ENCODE peak calls at places on chromosomes 2 and 18, in six cellular contexts. One of them, this sample, is unnamed.

GRCh38 chr2:130890941-130891669 is 54.4 kb downstream of the ARHGEF4 start:
- DNase-seq in activated CD4-positive, alpha-beta T cell treated with anti-CD3 and anti-CD28 coated beads for 48 hours: no peak
- DNase-seq in DMS153: no peak
- DNase-seq in NCI-H1105: no peak
- DNase-seq in T-helper 2 cell: no peak
- DNase-seq in NB4: no peak
- DNase-seq in this sample: no peak

GRCh38 chr2:212147921-212148513 is 390.6 kb downstream of the ERBB4 start:
- DNase-seq in activated CD4-positive, alpha-beta T cell treated with anti-CD3 and anti-CD28 coated beads for 48 hours: no peak
- DNase-seq in DMS153: no peak
- DNase-seq in NCI-H1105: no peak
- DNase-seq in T-helper 2 cell: no peak
- DNase-seq in NB4: no peak
- DNase-seq in this sample: peak

GRCh38 chr2:102100371-102101096 is 42.0 kb upstream of the IL1R1 start:
- DNase-seq in activated CD4-positive, alpha-beta T cell treated with anti-CD3 and anti-CD28 coated beads for 48 hours: peak
- DNase-seq in DMS153: no peak
- DNase-seq in NCI-H1105: no peak
- DNase-seq in T-helper 2 cell: no peak
- DNase-seq in NB4: no peak
- DNase-seq in this sample: no peak

GRCh38 chr2:163338270-163338669 is 397.5 kb downstream of the FIGN start:
- DNase-seq in activated CD4-positive, alpha-beta T cell treated with anti-CD3 and anti-CD28 coated beads for 48 hours: no peak
- DNase-seq in DMS153: no peak
- DNase-seq in NCI-H1105: no peak
- DNase-seq in T-helper 2 cell: no peak
- DNase-seq in NB4: no peak
- DNase-seq in this sample: no peak

GRCh38 chr18:14943967-14944636 is 196.1 kb downstream of the ANKRD30B start:
- DNase-seq in activated CD4-positive, alpha-beta T cell treated with anti-CD3 and anti-CD28 coated beads for 48 hours: peak
- DNase-seq in DMS153: no peak
- DNase-seq in NCI-H1105: no peak
- DNase-seq in T-helper 2 cell: no peak
- DNase-seq in NB4: no peak
- DNase-seq in this sample: no peak

GRCh38 chr2:9106338-9107167 is 100.1 kb upstream of the ASAP2 start:
- DNase-seq in activated CD4-positive, alpha-beta T cell treated with anti-CD3 and anti-CD28 coated beads for 48 hours: no peak
- DNase-seq in DMS153: peak
- DNase-seq in NCI-H1105: peak
- DNase-seq in T-helper 2 cell: no peak
- DNase-seq in NB4: no peak
- DNase-seq in this sample: no peak

GRCh38 chr2:43218550-43219382 is 7.6 kb downstream of the ZFP36L2 start:
- DNase-seq in activated CD4-positive, alpha-beta T cell treated with anti-CD3 and anti-CD28 coated beads for 48 hours: peak
- DNase-seq in DMS153: peak
- DNase-seq in NCI-H1105: no peak
- DNase-seq in T-helper 2 cell: peak
- DNase-seq in NB4: peak
- DNase-seq in this sample: peak

GRCh38 chr18:11224166-11224565 is 74.8 kb upstream of the PIEZO2 start:
- DNase-seq in activated CD4-positive, alpha-beta T cell treated with anti-CD3 and anti-CD28 coated beads for 48 hours: no peak
- DNase-seq in DMS153: no peak
- DNase-seq in NCI-H1105: no peak
- DNase-seq in T-helper 2 cell: no peak
- DNase-seq in NB4: no peak
- DNase-seq in this sample: no peak

GRCh38 chr2:127413782-127414743 is 4.2 kb upstream of the PROC start:
- DNase-seq in activated CD4-positive, alpha-beta T cell treated with anti-CD3 and anti-CD28 coated beads for 48 hours: no peak
- DNase-seq in DMS153: no peak
- DNase-seq in NCI-H1105: no peak
- DNase-seq in T-helper 2 cell: no peak
- DNase-seq in NB4: no peak
- DNase-seq in this sample: peak

GRCh38 chr2:27627963-27628766 is 647 bp downstream of the CCDC121 start:
- DNase-seq in activated CD4-positive, alpha-beta T cell treated with anti-CD3 and anti-CD28 coated beads for 48 hours: no peak
- DNase-seq in DMS153: no peak
- DNase-seq in NCI-H1105: no peak
- DNase-seq in T-helper 2 cell: no peak
- DNase-seq in NB4: peak
- DNase-seq in this sample: peak

GRCh38 chr2:237195396-237196119 is 109.9 kb downstream of the COPS8 start:
- DNase-seq in activated CD4-positive, alpha-beta T cell treated with anti-CD3 and anti-CD28 coated beads for 48 hours: no peak
- DNase-seq in DMS153: no peak
- DNase-seq in NCI-H1105: no peak
- DNase-seq in T-helper 2 cell: no peak
- DNase-seq in NB4: no peak
- DNase-seq in this sample: no peak

GRCh38 chr2:26954135-26954534 is 16.3 kb upstream of the MAPRE3 start:
- DNase-seq in activated CD4-positive, alpha-beta T cell treated with anti-CD3 and anti-CD28 coated beads for 48 hours: no peak
- DNase-seq in DMS153: no peak
- DNase-seq in NCI-H1105: no peak
- DNase-seq in T-helper 2 cell: no peak
- DNase-seq in NB4: no peak
- DNase-seq in this sample: no peak

GRCh38 chr2:183614797-183615429 is 490.7 kb downstream of the NUP35 start:
- DNase-seq in activated CD4-positive, alpha-beta T cell treated with anti-CD3 and anti-CD28 coated beads for 48 hours: no peak
- DNase-seq in DMS153: no peak
- DNase-seq in NCI-H1105: no peak
- DNase-seq in T-helper 2 cell: no peak
- DNase-seq in NB4: no peak
- DNase-seq in this sample: no peak

GRCh38 chr18:56921888-56922480 is 224.9 kb upstream of the BOD1L2 start:
- DNase-seq in activated CD4-positive, alpha-beta T cell treated with anti-CD3 and anti-CD28 coated beads for 48 hours: no peak
- DNase-seq in DMS153: no peak
- DNase-seq in NCI-H1105: no peak
- DNase-seq in T-helper 2 cell: no peak
- DNase-seq in NB4: no peak
- DNase-seq in this sample: no peak

GRCh38 chr18:58473071-58473470 is 155.8 kb downstream of the ALPK2 start:
- DNase-seq in activated CD4-positive, alpha-beta T cell treated with anti-CD3 and anti-CD28 coated beads for 48 hours: no peak
- DNase-seq in DMS153: no peak
- DNase-seq in NCI-H1105: no peak
- DNase-seq in T-helper 2 cell: no peak
- DNase-seq in NB4: no peak
- DNase-seq in this sample: no peak

GRCh38 chr2:121231385-121232000 is 53.5 kb downstream of the TFCP2L1 start:
- DNase-seq in activated CD4-positive, alpha-beta T cell treated with anti-CD3 and anti-CD28 coated beads for 48 hours: no peak
- DNase-seq in DMS153: no peak
- DNase-seq in NCI-H1105: no peak
- DNase-seq in T-helper 2 cell: no peak
- DNase-seq in NB4: no peak
- DNase-seq in this sample: no peak

GRCh38 chr2:98026927-98027522 is 31.3 kb upstream of the TMEM131 start:
- DNase-seq in activated CD4-positive, alpha-beta T cell treated with anti-CD3 and anti-CD28 coated beads for 48 hours: no peak
- DNase-seq in DMS153: no peak
- DNase-seq in NCI-H1105: no peak
- DNase-seq in T-helper 2 cell: no peak
- DNase-seq in NB4: peak
- DNase-seq in this sample: no peak

GRCh38 chr18:80136679-80137078 is 27.6 kb downstream of the ADNP2 start:
- DNase-seq in activated CD4-positive, alpha-beta T cell treated with anti-CD3 and anti-CD28 coated beads for 48 hours: no peak
- DNase-seq in DMS153: no peak
- DNase-seq in NCI-H1105: no peak
- DNase-seq in T-helper 2 cell: no peak
- DNase-seq in NB4: no peak
- DNase-seq in this sample: no peak

GRCh38 chr2:160427629-160428424 is 65.8 kb downstream of the RBMS1 start:
- DNase-seq in activated CD4-positive, alpha-beta T cell treated with anti-CD3 and anti-CD28 coated beads for 48 hours: peak
- DNase-seq in DMS153: no peak
- DNase-seq in NCI-H1105: no peak
- DNase-seq in T-helper 2 cell: no peak
- DNase-seq in NB4: peak
- DNase-seq in this sample: no peak

GRCh38 chr2:65917990-65918389 is 485.6 kb upstream of the SPRED2 start:
- DNase-seq in activated CD4-positive, alpha-beta T cell treated with anti-CD3 and anti-CD28 coated beads for 48 hours: no peak
- DNase-seq in DMS153: no peak
- DNase-seq in NCI-H1105: no peak
- DNase-seq in T-helper 2 cell: no peak
- DNase-seq in NB4: no peak
- DNase-seq in this sample: no peak

GRCh38 chr2:177353084-177353483 is 39.5 kb upstream of the AGPS start:
- DNase-seq in activated CD4-positive, alpha-beta T cell treated with anti-CD3 and anti-CD28 coated beads for 48 hours: no peak
- DNase-seq in DMS153: no peak
- DNase-seq in NCI-H1105: no peak
- DNase-seq in T-helper 2 cell: no peak
- DNase-seq in NB4: peak
- DNase-seq in this sample: no peak

GRCh38 chr2:101725515-101726192 is 28.1 kb downstream of the MAP4K4 start:
- DNase-seq in activated CD4-positive, alpha-beta T cell treated with anti-CD3 and anti-CD28 coated beads for 48 hours: no peak
- DNase-seq in DMS153: no peak
- DNase-seq in NCI-H1105: no peak
- DNase-seq in T-helper 2 cell: no peak
- DNase-seq in NB4: peak
- DNase-seq in this sample: peak

GRCh38 chr18:23650963-23651927 is 11.5 kb downstream of the ANKRD29 start:
- DNase-seq in activated CD4-positive, alpha-beta T cell treated with anti-CD3 and anti-CD28 coated beads for 48 hours: no peak
- DNase-seq in DMS153: no peak
- DNase-seq in NCI-H1105: no peak
- DNase-seq in T-helper 2 cell: no peak
- DNase-seq in NB4: peak
- DNase-seq in this sample: no peak

This sample was measured in erythroblast.